ENCODE peak calls at places on chromosomes 12 and 14, in eight cellular contexts. Q, I, V, F, K, R, M and E are unnamed samples.
A peak's percentile ranks its signal among the peaks of the same experiment; 100 is the strongest.

GRCh38 chr12:49347307-49348237 is 884 bp downstream of the DNAJC22 start:
- DNase-seq in Q (peak; percentile 63), I (peak; percentile 93), V (peak; percentile 73), F (peak; percentile 89), K (peak; percentile 82), R (peak; percentile 89), M (peak; percentile 95), E (peak; percentile 92)

GRCh38 chr12:121926874-121927706 is 8.7 kb downstream of the CFAP251 start:
- DNase-seq in Q (no peak), I (no peak), V (no peak), F (no peak), K (no peak), R (no peak), M (no peak), E (no peak)

GRCh38 chr12:101697197-101697929 is at the start of gene CHPT1:
- DNase-seq in Q (peak; percentile 53), I (peak; percentile 82), V (peak; percentile 80), F (peak; percentile 83), K (peak; percentile 1), R (no peak), M (peak; percentile 94), E (peak; percentile 81)

GRCh38 chr12:68780731-68781130 is 27.2 kb upstream of the MDM2 start:
- DNase-seq in Q (no peak), I (no peak), V (no peak), F (no peak), K (peak; percentile 9), R (no peak), M (no peak), E (no peak)

GRCh38 chr14:69701269-69701668 is 65.7 kb upstream of the SRSF5 start:
- DNase-seq in Q (no peak), I (no peak), V (no peak), F (no peak), K (no peak), R (no peak), M (no peak), E (no peak)

GRCh38 chr14:101223147-101223546 is 319.6 kb upstream of the RTL1 start:
- DNase-seq in Q (no peak), I (peak; percentile 9), V (no peak), F (no peak), K (no peak), R (no peak), M (no peak), E (no peak)

GRCh38 chr12:124621296-124621660 is 53.9 kb upstream of the NCOR2 start:
- DNase-seq in Q (peak; percentile 83), I (no peak), V (peak; percentile 84), F (no peak), K (no peak), R (no peak), M (peak; percentile 86), E (no peak)

GRCh38 chr12:25811656-25812126 is 146.8 kb upstream of the RASSF8 start:
- DNase-seq in Q (no peak), I (no peak), V (no peak), F (no peak), K (peak; percentile 54), R (peak; percentile 64), M (no peak), E (peak; percentile 35)

GRCh38 chr14:71555654-71556559 is 376.3 kb upstream of the RGS6 start:
- DNase-seq in Q (no peak), I (peak; percentile 58), V (no peak), F (no peak), K (no peak), R (no peak), M (no peak), E (peak; percentile 47)

GRCh38 chr12:12266389-12266872 is 413 bp downstream of the LRP6 start:
- DNase-seq in Q (no peak), I (peak; percentile 41), V (no peak), F (peak; percentile 26), K (no peak), R (no peak), M (no peak), E (no peak)

GRCh38 chr12:116736962-116737773 is 701 bp downstream of the SPRING1 start:
- DNase-seq in Q (no peak), I (peak; percentile 28), V (no peak), F (no peak), K (no peak), R (no peak), M (peak; percentile 83), E (peak; percentile 34)

GRCh38 chr12:116735084-116735483 is 2.8 kb downstream of the SPRING1 start:
- DNase-seq in Q (no peak), I (no peak), V (no peak), F (no peak), K (no peak), R (no peak), M (no peak), E (no peak)

GRCh38 chr12:116735951-116736599 is 1.8 kb downstream of the SPRING1 start:
- DNase-seq in Q (no peak), I (peak; percentile 69), V (no peak), F (no peak), K (no peak), R (no peak), M (no peak), E (no peak)

GRCh38 chr12:116739381-116739887 is 1.3 kb downstream of the RNFT2 start:
- DNase-seq in Q (no peak), I (no peak), V (no peak), F (no peak), K (no peak), R (no peak), M (no peak), E (no peak)

GRCh38 chr12:116737774-116738657 is at the start of the genes RNFT2 and SPRING1:
- DNase-seq in Q (peak; percentile 98), I (peak; percentile 100), V (peak; percentile 99), F (peak; percentile 100), K (peak; percentile 99), R (peak; percentile 98), M (peak; percentile 99), E (peak; percentile 100)
- TF ChIP-seq CTCF in Q (no peak), I (no peak), V (no peak), F (peak; percentile 30), K (peak; percentile 16), R (peak; percentile 34), M (no peak), E (no peak)

DNA sequence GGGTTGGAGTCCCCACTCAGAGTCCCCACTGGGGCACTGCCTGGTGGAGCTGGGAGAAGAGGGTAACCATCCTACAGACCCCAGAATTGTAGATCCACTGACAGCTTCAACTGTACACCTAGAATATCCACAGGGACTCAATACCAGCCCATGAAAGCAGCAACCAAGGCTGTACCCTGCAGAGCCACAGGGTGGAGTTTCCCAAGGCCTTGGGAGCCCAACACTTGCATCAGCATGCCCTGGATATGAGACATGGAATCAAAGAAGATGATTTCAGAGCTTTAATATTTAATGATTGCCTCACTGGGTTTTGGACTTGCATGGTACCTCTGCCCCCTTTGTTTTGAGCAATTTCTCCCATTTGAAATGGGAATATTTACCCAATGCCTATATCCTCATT is 80.4 kb downstream of the RASSF9 start:
- DNase-seq in Q (no peak), I (no peak), V (no peak), F (no peak), K (peak; percentile 7), R (no peak), M (no peak), E (no peak)
- TF ChIP-seq CTCF in Q (no peak), I (no peak), V (no peak), F (no peak), K (peak; percentile 27), R (no peak), M (no peak), E (no peak)

DNA sequence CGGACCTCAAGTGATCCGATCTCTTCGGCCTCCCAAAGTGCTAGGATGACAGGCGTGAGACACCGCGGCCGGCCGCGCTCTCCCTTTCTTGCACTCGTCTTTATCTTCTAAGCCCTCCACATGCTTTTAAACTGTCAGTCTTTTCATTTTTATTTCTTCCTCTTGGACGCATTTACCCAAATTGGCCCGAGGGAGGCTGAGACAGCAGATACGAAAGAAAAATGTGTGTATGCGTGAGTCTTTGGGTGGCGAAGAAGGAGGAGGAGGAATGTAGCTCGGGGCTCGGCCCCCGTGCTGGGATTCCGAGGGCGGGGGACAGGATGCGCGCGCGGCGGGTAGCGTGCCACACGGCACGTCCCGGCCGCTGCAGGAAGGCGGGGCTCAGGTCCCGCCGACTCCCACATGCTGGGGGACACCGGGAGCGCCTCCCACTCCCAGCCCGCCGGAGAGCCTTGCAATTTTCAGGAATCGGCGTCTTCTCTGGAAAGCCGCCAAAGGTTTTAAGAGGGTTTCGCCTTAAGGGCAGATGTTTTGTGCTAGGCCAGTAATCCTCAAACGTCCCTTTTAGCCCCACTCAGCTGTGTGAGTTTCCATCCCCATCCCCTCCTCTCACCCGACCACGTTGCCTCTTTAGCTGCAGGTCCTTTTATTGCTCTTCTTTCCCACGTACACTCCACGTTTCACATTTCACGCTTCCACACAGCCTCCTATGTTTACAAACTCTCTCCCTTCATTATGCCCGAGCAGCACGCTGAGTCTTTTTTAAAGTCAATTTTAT is 34.7 kb upstream of the SLC2A3 start:
- DNase-seq in Q (peak; percentile 83), I (peak; percentile 76), V (peak; percentile 90), F (peak; percentile 83), K (peak; percentile 88), R (peak; percentile 61), M (peak; percentile 98), E (peak; percentile 88)
- TF ChIP-seq CTCF in Q (no peak), I (no peak), V (no peak), F (no peak), K (peak; percentile 8), R (no peak), M (peak; percentile 6), E (no peak)

DNA sequence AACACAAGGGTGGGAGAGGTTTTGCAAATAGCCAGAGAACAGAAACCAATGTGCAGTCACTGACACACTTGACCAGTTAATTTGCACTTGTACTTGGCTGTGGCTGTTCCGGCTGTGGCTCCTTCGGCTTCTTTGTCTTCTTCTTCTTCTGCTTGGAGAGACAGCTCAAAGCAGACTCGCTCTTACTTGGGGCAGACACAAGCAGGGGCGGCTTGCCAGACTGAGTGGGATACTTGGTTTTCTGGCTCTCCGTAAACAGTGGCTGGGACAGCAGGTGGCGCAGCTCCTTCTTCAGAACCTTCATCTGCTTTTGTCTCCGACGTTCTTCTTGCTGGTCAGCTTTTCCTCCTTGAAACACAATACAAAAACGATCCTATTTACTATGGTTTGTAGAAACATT is 25.0 kb downstream of the OTUB2 start:
- DNase-seq in Q (peak; percentile 75), I (peak; percentile 54), V (no peak), F (peak; percentile 44), K (peak; percentile 34), R (no peak), M (no peak), E (no peak)
- TF ChIP-seq CTCF in Q (peak; percentile 60), I (peak; percentile 38), V (peak; percentile 22), F (peak; percentile 54), K (peak; percentile 74), R (peak; percentile 42), M (no peak), E (no peak)